ENCODE peak calls at places on chromosomes 7 and 10, in five cellular contexts. M is HepG2, S is A549, U is K562, A is H1. Q is an unnamed sample. For H3K4me1, the result is how much of the 10 kb centered on the place peaks cover.

GRCh38 chr10:76176166-76176550 is 744.7 kb downstream of the LRMDA start:
- DNase-seq in M (no peak), S (no peak), U (no peak), A (no peak), Q (no peak)

GRCh38 chr10:124742418-124743187 is 1.6 kb downstream of the FAM53B start:
- DNase-seq in M (peak), S (peak), U (peak), A (no peak), Q (no peak)

GRCh38 chr7:36644625-36645422 is 79.5 kb downstream of the AOAH start:
- DNase-seq in M (no peak), S (no peak), U (no peak), A (no peak), Q (no peak)

GRCh38 chr10:125762692-125763648 is 12.7 kb downstream of the MMP21 start:
- DNase-seq in M (no peak), S (no peak), U (no peak), A (no peak), Q (no peak)

GRCh38 chr7:135260930-135261721 is 27.5 kb downstream of the STRA8 start:
- DNase-seq in M (no peak), S (no peak), U (no peak), A (no peak), Q (peak)

GRCh38 chr10:5666324-5667220 is at the start of gene ASB13:
- DNase-seq in M (peak), S (peak), U (peak), A (no peak), Q (peak)

GRCh38 chr10:79242620-79243152 is 104.6 kb upstream of the PPIF start:
- DNase-seq in M (no peak), S (no peak), U (no peak), A (no peak), Q (peak)

GRCh38 chr10:113042961-113043360 is 92.9 kb downstream of the TCF7L2 start:
- DNase-seq in M (no peak), S (no peak), U (no peak), A (no peak), Q (no peak)

GRCh38 chr10:127919418-127920191 is 12.7 kb downstream of the PTPRE start:
- DNase-seq in M (no peak), S (no peak), U (no peak), A (no peak), Q (peak)

GRCh38 chr10:84826704-84827103 is 498.3 kb downstream of the CCSER2 start:
- DNase-seq in M (no peak), S (no peak), U (no peak), A (no peak), Q (no peak)

GRCh38 chr7:36600869-36601530 is 123.3 kb downstream of the AOAH start:
- DNase-seq in M (no peak), S (peak), U (no peak), A (no peak), Q (peak)

GRCh38 chr10:85857305-85857704 is 509.3 kb downstream of the GRID1 start:
- DNase-seq in M (no peak), S (no peak), U (no peak), A (no peak), Q (no peak)

GRCh38 chr10:76892766-76893479 is 744.7 kb downstream of the KCNMA1 start:
- DNase-seq in M (no peak), S (no peak), U (no peak), A (no peak), Q (no peak)

GRCh38 chr10:100516847-100517246 is 2.8 kb downstream of the SEC31B start:
- DNase-seq in M (peak), S (peak), U (peak), A (no peak), Q (no peak)

GRCh38 chr7:150958071-150958552 is 20.0 kb downstream of the KCNH2 start:
- DNase-seq in M (no peak), S (no peak), U (no peak), A (no peak), Q (no peak)

GRCh38 chr7:150959739-150960734 is 18.1 kb downstream of the KCNH2 start:
- DNase-seq in M (no peak), S (no peak), U (peak), A (no peak), Q (no peak)

GRCh38 chr7:150957119-150958020 is 20.8 kb downstream of the KCNH2 start:
- DNase-seq in M (no peak), S (no peak), U (no peak), A (no peak), Q (no peak)

GRCh38 chr7:150956395-150957118 is 21.6 kb downstream of the KCNH2 start:
- DNase-seq in M (no peak), S (no peak), U (no peak), A (no peak), Q (no peak)

GRCh38 chr7:150958603-150959002 is 19.5 kb downstream of the KCNH2 start:
- DNase-seq in M (no peak), S (no peak), U (no peak), A (no peak), Q (no peak)
- H3K4me1 ChIP-seq in M (under half), S (under half), U (half or more), A (under half), Q (under half)

DNA sequence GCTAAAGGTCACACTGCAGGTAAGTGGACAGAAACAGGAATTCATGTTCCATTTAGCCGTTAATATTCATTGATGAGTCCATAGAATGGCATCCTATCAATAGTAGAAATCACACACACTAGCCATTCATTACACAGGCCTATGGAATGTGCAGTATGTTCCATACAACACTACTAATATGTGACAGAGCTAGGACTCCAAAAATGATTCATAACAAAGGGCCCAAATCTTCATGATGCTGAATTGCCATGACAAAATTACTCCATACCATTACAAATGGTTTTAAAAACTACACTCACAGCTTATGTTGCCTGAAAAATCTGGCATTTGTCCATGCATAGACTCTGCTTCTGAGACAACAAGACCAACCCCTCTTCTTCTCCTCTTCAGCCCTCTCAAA is 549.1 kb downstream of the XPNPEP1 start:
- DNase-seq in M (no peak), S (no peak), U (no peak), A (no peak), Q (peak)
- TF ChIP-seq MAFK in M (no peak), S (no peak), U (no peak), A (no peak), Q (no peak)

GRCh38 chr10:98407017-98407743 is 7.8 kb downstream of the PYROXD2 start:
- DNase-seq in M (no peak), S (no peak), U (no peak), A (no peak), Q (no peak)
- H3K4me1 ChIP-seq in M (under half), S (under half), U (under half), A (under half), Q (under half)

GRCh38 chr10:6995846-6996245 is 415.0 kb downstream of the SFMBT2 start:
- DNase-seq in M (no peak), S (no peak), U (no peak), A (no peak), Q (peak)
- TF ChIP-seq MAFK in M (no peak), S (no peak), U (no peak), A (no peak), Q (no peak)

GRCh38 chr7:29278362-29279070 is 83.9 kb downstream of the CHN2 start:
- DNase-seq in M (no peak), S (no peak), U (no peak), A (no peak), Q (no peak)
- H3K4me1 ChIP-seq in M (half or more), S (under half), U (under half), A (under half), Q (under half)

GRCh38 chr7:133601607-133602006 is 348.7 kb downstream of the EXOC4 start:
- DNase-seq in M (no peak), S (no peak), U (no peak), A (no peak), Q (no peak)
- TF ChIP-seq MAFK in M (no peak), S (no peak), U (no peak), A (no peak), Q (no peak)

GRCh38 chr7:234041-234711 is 41.8 kb downstream of the FAM20C start:
- DNase-seq in M (no peak), S (no peak), U (no peak), A (no peak), Q (peak)
- H3K4me1 ChIP-seq in M (under half), S (under half), U (under half), A (under half), Q (half or more)

DNA sequence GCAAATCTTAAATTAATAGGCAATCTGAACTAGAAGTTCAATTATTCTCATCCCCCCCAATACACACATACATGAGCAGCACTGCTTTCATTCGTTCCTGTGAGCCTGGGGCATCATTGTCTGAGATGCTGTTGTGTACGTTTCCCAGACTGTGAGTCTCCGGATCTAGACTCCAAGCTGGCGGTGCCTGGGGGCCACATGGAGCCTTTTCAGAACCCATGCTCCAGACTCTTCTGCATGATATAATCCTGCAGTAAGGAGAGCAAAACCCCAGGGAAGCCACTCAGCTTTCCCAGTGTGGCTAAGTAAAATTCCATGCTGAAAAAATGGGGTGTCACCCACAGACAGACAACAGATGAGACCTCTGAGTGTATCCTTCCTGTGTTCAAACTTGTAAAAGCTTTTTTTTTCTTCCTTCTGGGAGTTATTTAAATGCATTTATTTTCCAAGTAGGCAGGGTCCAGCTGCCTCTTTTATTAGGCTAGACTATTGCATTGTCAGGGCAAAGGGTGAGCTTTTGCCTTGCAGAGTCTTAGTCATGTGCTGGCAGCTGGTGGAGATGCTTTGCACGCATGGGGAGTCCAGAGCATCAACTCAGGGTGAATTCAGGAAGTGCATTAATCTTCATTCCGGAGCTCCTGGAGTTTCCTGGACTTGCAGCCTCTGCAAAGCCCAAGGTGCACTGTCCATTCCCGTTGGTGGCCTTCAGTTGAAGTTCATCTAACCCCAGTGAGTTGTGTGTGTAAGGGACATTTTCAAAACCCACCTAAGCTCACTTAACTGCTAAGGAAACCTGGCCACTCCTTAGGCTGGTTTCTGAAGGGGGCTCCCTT is 185.7 kb upstream of the ADO start:
- DNase-seq in M (no peak), S (no peak), U (no peak), A (no peak), Q (peak)
- TF ChIP-seq MAFK in M (no peak), S (no peak), U (no peak), A (no peak), Q (no peak)

Q was measured in IMR-90.